ENCODE peak calls at places on chromosomes 6 and 20, in seven cellular contexts. One of them, this sample, is unnamed.

GRCh38 chr6:14664616-14665315 is 547.2 kb downstream of the CD83 start:
- DNase-seq in hepatocyte: no peak
- DNase-seq in HCT116: no peak
- DNase-seq in neural progenitor cell: no peak
- DNase-seq in GM23338: peak; percentile 53
- DNase-seq in PC-3: peak; percentile 72
- DNase-seq in MM.1S: no peak
- DNase-seq in this sample: peak; percentile 50

GRCh38 chr20:36501367-36502006 is 39.8 kb upstream of the MYL9 start:
- DNase-seq in hepatocyte: no peak
- DNase-seq in HCT116: no peak
- DNase-seq in neural progenitor cell: no peak
- DNase-seq in GM23338: no peak
- DNase-seq in PC-3: no peak
- DNase-seq in MM.1S: no peak
- DNase-seq in this sample: no peak

GRCh38 chr6:62285612-62286469 is at the start of gene KHDRBS2:
- DNase-seq in hepatocyte: peak; percentile 95
- DNase-seq in HCT116: no peak
- DNase-seq in neural progenitor cell: peak; percentile 97
- DNase-seq in GM23338: peak; percentile 88
- DNase-seq in PC-3: no peak
- DNase-seq in MM.1S: peak; percentile 91
- DNase-seq in this sample: peak; percentile 3

GRCh38 chr6:116512155-116512559 is 718 bp downstream of the CALHM5 start:
- DNase-seq in hepatocyte: no peak
- DNase-seq in HCT116: no peak
- DNase-seq in neural progenitor cell: no peak
- DNase-seq in GM23338: no peak
- DNase-seq in PC-3: no peak
- DNase-seq in MM.1S: peak; percentile 81
- DNase-seq in this sample: peak; percentile 46

GRCh38 chr20:25309395-25310267 is 61.7 kb downstream of the PYGB start:
- DNase-seq in hepatocyte: peak; percentile 83
- DNase-seq in HCT116: peak; percentile 65
- DNase-seq in neural progenitor cell: no peak
- DNase-seq in GM23338: no peak
- DNase-seq in PC-3: peak; percentile 88
- DNase-seq in MM.1S: peak; percentile 86
- DNase-seq in this sample: peak; percentile 94

GRCh38 chr20:57161478-57162194 is 104.8 kb downstream of the BMP7 start:
- DNase-seq in hepatocyte: no peak
- DNase-seq in HCT116: no peak
- DNase-seq in neural progenitor cell: no peak
- DNase-seq in GM23338: no peak
- DNase-seq in PC-3: no peak
- DNase-seq in MM.1S: no peak
- DNase-seq in this sample: no peak

GRCh38 chr6:11730645-11731044 is 48.0 kb downstream of the ADTRP start:
- DNase-seq in hepatocyte: no peak
- DNase-seq in HCT116: no peak
- DNase-seq in neural progenitor cell: no peak
- DNase-seq in GM23338: no peak
- DNase-seq in PC-3: no peak
- DNase-seq in MM.1S: peak; percentile 86
- DNase-seq in this sample: no peak

GRCh38 chr6:128657181-128657580 is 136.8 kb upstream of the PTPRK start:
- DNase-seq in hepatocyte: no peak
- DNase-seq in HCT116: no peak
- DNase-seq in neural progenitor cell: no peak
- DNase-seq in GM23338: no peak
- DNase-seq in PC-3: no peak
- DNase-seq in MM.1S: no peak
- DNase-seq in this sample: peak; percentile 25

GRCh38 chr6:3353939-3354338 is 95.2 kb downstream of the PSMG4 start:
- DNase-seq in hepatocyte: no peak
- DNase-seq in HCT116: no peak
- DNase-seq in neural progenitor cell: no peak
- DNase-seq in GM23338: no peak
- DNase-seq in PC-3: no peak
- DNase-seq in MM.1S: no peak
- DNase-seq in this sample: no peak

GRCh38 chr6:146545608-146546007 is 2.0 kb downstream of the RAB32 start:
- DNase-seq in hepatocyte: peak; percentile 17
- DNase-seq in HCT116: no peak
- DNase-seq in neural progenitor cell: no peak
- DNase-seq in GM23338: no peak
- DNase-seq in PC-3: peak; percentile 30
- DNase-seq in MM.1S: no peak
- DNase-seq in this sample: peak; percentile 77

GRCh38 chr6:133254552-133255228 is 13.5 kb downstream of the EYA4 start:
- DNase-seq in hepatocyte: no peak
- DNase-seq in HCT116: no peak
- DNase-seq in neural progenitor cell: no peak
- DNase-seq in GM23338: no peak
- DNase-seq in PC-3: peak; percentile 57
- DNase-seq in MM.1S: no peak
- DNase-seq in this sample: peak; percentile 55

GRCh38 chr6:96279084-96279483 is 242.5 kb upstream of the UFL1 start:
- DNase-seq in hepatocyte: no peak
- DNase-seq in HCT116: no peak
- DNase-seq in neural progenitor cell: no peak
- DNase-seq in GM23338: no peak
- DNase-seq in PC-3: no peak
- DNase-seq in MM.1S: no peak
- DNase-seq in this sample: no peak

GRCh38 chr6:125794342-125795137 is 3.8 kb downstream of the NCOA7 start:
- DNase-seq in hepatocyte: no peak
- DNase-seq in HCT116: no peak
- DNase-seq in neural progenitor cell: no peak
- DNase-seq in GM23338: no peak
- DNase-seq in PC-3: peak; percentile 54
- DNase-seq in MM.1S: no peak
- DNase-seq in this sample: peak; percentile 42

GRCh38 chr6:82410151-82410621 is 46.6 kb downstream of the TPBG start:
- DNase-seq in hepatocyte: no peak
- DNase-seq in HCT116: no peak
- DNase-seq in neural progenitor cell: no peak
- DNase-seq in GM23338: no peak
- DNase-seq in PC-3: peak; percentile 38
- DNase-seq in MM.1S: no peak
- DNase-seq in this sample: peak; percentile 72

GRCh38 chr6:40882321-40882720 is 156.7 kb downstream of the UNC5CL start:
- DNase-seq in hepatocyte: peak; percentile 23
- DNase-seq in HCT116: no peak
- DNase-seq in neural progenitor cell: no peak
- DNase-seq in GM23338: no peak
- DNase-seq in PC-3: no peak
- DNase-seq in MM.1S: no peak
- DNase-seq in this sample: no peak

GRCh38 chr6:113447088-113447831 is 409.9 kb upstream of the MARCKS start:
- DNase-seq in hepatocyte: peak; percentile 51
- DNase-seq in HCT116: no peak
- DNase-seq in neural progenitor cell: no peak
- DNase-seq in GM23338: no peak
- DNase-seq in PC-3: peak; percentile 75
- DNase-seq in MM.1S: no peak
- DNase-seq in this sample: peak; percentile 90

GRCh38 chr6:155316419-155316818 is 2.1 kb upstream of the TFB1M start:
- DNase-seq in hepatocyte: no peak
- DNase-seq in HCT116: no peak
- DNase-seq in neural progenitor cell: no peak
- DNase-seq in GM23338: no peak
- DNase-seq in PC-3: no peak
- DNase-seq in MM.1S: no peak
- DNase-seq in this sample: no peak

GRCh38 chr6:121670511-121670910 is 235.1 kb downstream of the GJA1 start:
- DNase-seq in hepatocyte: no peak
- DNase-seq in HCT116: no peak
- DNase-seq in neural progenitor cell: no peak
- DNase-seq in GM23338: no peak
- DNase-seq in PC-3: peak; percentile 51
- DNase-seq in MM.1S: no peak
- DNase-seq in this sample: peak; percentile 52

GRCh38 chr6:132052096-132052495 is 100.9 kb upstream of the CCN2 start:
- DNase-seq in hepatocyte: no peak
- DNase-seq in HCT116: no peak
- DNase-seq in neural progenitor cell: no peak
- DNase-seq in GM23338: no peak
- DNase-seq in PC-3: no peak
- DNase-seq in MM.1S: no peak
- DNase-seq in this sample: peak; percentile 31

GRCh38 chr6:28634758-28635546 is 109.3 kb downstream of the GPX5 start:
- DNase-seq in hepatocyte: peak; percentile 53
- DNase-seq in HCT116: no peak
- DNase-seq in neural progenitor cell: peak; percentile 79
- DNase-seq in GM23338: peak; percentile 79
- DNase-seq in PC-3: peak; percentile 48
- DNase-seq in MM.1S: no peak
- DNase-seq in this sample: peak; percentile 36

GRCh38 chr6:111566873-111567517 is 38.7 kb downstream of the TRAF3IP2 start:
- DNase-seq in hepatocyte: peak; percentile 37
- DNase-seq in HCT116: no peak
- DNase-seq in neural progenitor cell: no peak
- DNase-seq in GM23338: no peak
- DNase-seq in PC-3: no peak
- DNase-seq in MM.1S: no peak
- DNase-seq in this sample: peak; percentile 27
- H3K4me2 ChIP-seq in hepatocyte: peak overlapping the region; percentile 59
- H3K4me2 ChIP-seq in HCT116: no peak overlapping the region
- H3K4me2 ChIP-seq in neural progenitor cell: peak overlapping the region; percentile 15
- H3K4me2 ChIP-seq in GM23338: no peak overlapping the region
- H3K4me2 ChIP-seq in PC-3: no peak overlapping the region
- H3K4me2 ChIP-seq in MM.1S: no peak overlapping the region
- H3K4me2 ChIP-seq in this sample: peak overlapping the region; percentile 28

GRCh38 chr20:32588040-32588439 is 2.9 kb upstream of the NOL4L start:
- DNase-seq in hepatocyte: no peak
- DNase-seq in HCT116: no peak
- DNase-seq in neural progenitor cell: no peak
- DNase-seq in GM23338: no peak
- DNase-seq in PC-3: no peak
- DNase-seq in MM.1S: no peak
- DNase-seq in this sample: no peak

GRCh38 chr20:32585011-32585518 is at the start of gene NOL4L:
- DNase-seq in hepatocyte: peak; percentile 78
- DNase-seq in HCT116: no peak
- DNase-seq in neural progenitor cell: peak; percentile 82
- DNase-seq in GM23338: peak; percentile 69
- DNase-seq in PC-3: peak; percentile 6
- DNase-seq in MM.1S: no peak
- DNase-seq in this sample: peak; percentile 55

GRCh38 chr20:32583581-32584045 is 1.5 kb downstream of the NOL4L start:
- DNase-seq in hepatocyte: peak; percentile 81
- DNase-seq in HCT116: no peak
- DNase-seq in neural progenitor cell: peak; percentile 66
- DNase-seq in GM23338: peak; percentile 55
- DNase-seq in PC-3: no peak
- DNase-seq in MM.1S: no peak
- DNase-seq in this sample: no peak

GRCh38 chr20:32586291-32586690 is 1.2 kb upstream of the NOL4L start:
- DNase-seq in hepatocyte: no peak
- DNase-seq in HCT116: no peak
- DNase-seq in neural progenitor cell: no peak
- DNase-seq in GM23338: no peak
- DNase-seq in PC-3: no peak
- DNase-seq in MM.1S: no peak
- DNase-seq in this sample: no peak

DNA sequence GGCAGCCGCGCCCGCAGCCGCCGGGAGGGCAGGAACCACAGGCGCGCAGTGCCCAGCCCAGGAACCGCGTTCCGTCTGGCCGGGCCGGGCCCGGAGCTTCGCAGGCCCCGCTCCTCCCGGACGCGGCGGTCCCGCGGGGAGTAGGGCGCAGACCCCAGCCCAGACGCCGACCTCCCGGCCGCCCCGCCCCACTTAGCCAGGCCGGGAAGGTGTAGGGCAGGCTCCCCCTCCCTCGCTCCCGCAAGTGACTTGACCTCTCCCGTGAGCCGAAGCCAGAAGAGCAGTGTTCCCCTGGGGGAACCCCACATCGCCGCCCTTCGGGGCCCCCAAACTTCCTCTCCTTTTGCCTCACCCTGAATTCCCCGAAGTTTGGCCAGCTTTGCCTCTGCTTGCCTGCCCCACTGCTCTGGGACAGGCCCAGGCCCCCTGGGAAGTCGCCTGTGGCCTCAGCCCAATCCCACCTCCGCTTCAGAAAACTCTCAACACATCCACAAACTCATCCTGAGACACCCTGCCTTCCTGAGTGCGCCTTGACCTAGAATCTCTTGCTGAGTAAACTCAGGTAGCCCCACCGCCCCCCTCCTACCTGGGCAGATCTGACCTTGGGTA is 490 bp upstream of the NOL4L start:
- DNase-seq in hepatocyte: no peak
- DNase-seq in HCT116: no peak
- DNase-seq in neural progenitor cell: peak; percentile 56
- DNase-seq in GM23338: peak; percentile 80
- DNase-seq in PC-3: no peak
- DNase-seq in MM.1S: no peak
- DNase-seq in this sample: peak; percentile 23
- TF ChIP-seq EZH2 in hepatocyte: peak; percentile 58
- TF ChIP-seq EZH2 in HCT116: no peak
- TF ChIP-seq EZH2 in neural progenitor cell: peak; percentile 83
- TF ChIP-seq EZH2 in GM23338: peak; percentile 86
- TF ChIP-seq EZH2 in PC-3: no peak
- TF ChIP-seq EZH2 in MM.1S: peak; percentile 42
- TF ChIP-seq EZH2 in this sample: peak; percentile 82

GRCh38 chr20:34262488-34263288 is 21.5 kb downstream of the ASIP start:
- DNase-seq in hepatocyte: peak; percentile 31
- DNase-seq in HCT116: no peak
- DNase-seq in neural progenitor cell: no peak
- DNase-seq in GM23338: no peak
- DNase-seq in PC-3: no peak
- DNase-seq in MM.1S: peak; percentile 50
- DNase-seq in this sample: peak; percentile 65
- TF ChIP-seq EZH2phosphoT487 in hepatocyte: no peak
- TF ChIP-seq EZH2phosphoT487 in HCT116: no peak
- TF ChIP-seq EZH2phosphoT487 in neural progenitor cell: no peak
- TF ChIP-seq EZH2phosphoT487 in GM23338: no peak
- TF ChIP-seq EZH2phosphoT487 in PC-3: no peak
- TF ChIP-seq EZH2phosphoT487 in MM.1S: no peak
- TF ChIP-seq EZH2phosphoT487 in this sample: no peak

DNA sequence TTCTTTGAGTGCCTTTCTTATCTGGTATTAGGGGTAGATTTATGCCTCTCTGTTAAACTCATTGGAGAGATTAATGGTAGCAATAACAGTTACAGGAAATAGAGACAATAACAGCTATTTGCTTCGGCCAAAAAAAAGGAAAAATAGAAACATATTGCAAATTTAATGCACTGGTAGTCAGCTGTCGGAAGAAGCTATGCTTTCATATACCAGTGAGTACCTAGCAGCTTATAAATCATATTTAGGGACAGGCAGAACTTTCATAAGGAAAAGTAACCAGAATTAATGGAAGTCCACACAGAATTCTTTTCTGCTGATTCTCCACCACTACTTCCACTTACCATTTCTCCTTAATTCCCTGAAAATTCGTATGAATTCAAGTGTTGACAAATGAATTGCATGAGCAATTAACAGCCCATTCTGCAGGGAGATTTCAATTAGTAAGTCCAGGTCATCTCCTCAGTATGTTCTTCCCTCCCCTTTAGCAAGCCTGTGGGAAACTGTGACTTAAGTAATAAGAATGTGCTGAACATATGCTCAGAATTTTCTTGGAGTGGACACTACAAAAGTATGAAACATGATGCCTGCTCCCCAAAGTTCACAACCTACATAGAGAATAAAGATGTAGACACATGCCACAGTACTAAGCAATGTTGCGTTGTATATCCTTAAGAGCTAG is 196.7 kb upstream of the KCNQ5 start:
- DNase-seq in hepatocyte: no peak
- DNase-seq in HCT116: no peak
- DNase-seq in neural progenitor cell: no peak
- DNase-seq in GM23338: no peak
- DNase-seq in PC-3: peak; percentile 8
- DNase-seq in MM.1S: no peak
- DNase-seq in this sample: peak; percentile 96
- H3K4me2 ChIP-seq in hepatocyte: no peak overlapping the region
- H3K4me2 ChIP-seq in HCT116: no peak overlapping the region
- H3K4me2 ChIP-seq in neural progenitor cell: no peak overlapping the region
- H3K4me2 ChIP-seq in GM23338: no peak overlapping the region
- H3K4me2 ChIP-seq in PC-3: no peak overlapping the region
- H3K4me2 ChIP-seq in MM.1S: no peak overlapping the region
- H3K4me2 ChIP-seq in this sample: peak overlapping the region; percentile 39